ENCODE peak calls at places on chromosomes 4 and X, in five cellular contexts. R is K562, Z is sigmoid colon, N is suprapubic skin, U is transverse colon. G is an unnamed sample.

GRCh38 chr4:163544407-163545038 is 50.0 kb downstream of the TMA16 start:
- DNase-seq in Z (peak; percentile 65), R (peak; percentile 70), U (peak; percentile 62), N (no peak), G (no peak)

GRCh38 chr4:42653606-42654560 is 3.0 kb downstream of the ATP8A1 start:
- DNase-seq in U (no peak), Z (no peak), R (no peak), N (no peak), G (no peak)

GRCh38 chr4:53651142-53651720 is 59.9 kb upstream of the LNX1 start:
- DNase-seq in U (peak; percentile 80), N (no peak), R (no peak), Z (no peak), G (no peak)

GRCh38 chr4:188915175-188915574 is 775.9 kb downstream of the TRIML1 start:
- DNase-seq in U (no peak), N (no peak), Z (no peak), R (no peak), G (no peak)

GRCh38 chrX:93354651-93355050 is 318.7 kb downstream of the NAP1L3 start:
- DNase-seq in R (no peak), U (no peak), Z (no peak), N (no peak), G (no peak)

GRCh38 chrX:132751043-132751690 is 207.3 kb downstream of the HS6ST2 start:
- DNase-seq in U (no peak), N (no peak), Z (no peak), R (no peak), G (no peak)

GRCh38 chr4:125316391-125316780 is 1.6 kb downstream of the FAT4 start:
- DNase-seq in N (no peak), Z (no peak), U (peak; percentile 15), R (no peak), G (no peak)

GRCh38 chrX:106919932-106920452 is at the start of gene CLDN2:
- DNase-seq in U (no peak), N (no peak), R (no peak), Z (no peak), G (no peak)

GRCh38 chr4:76212851-76213414 is 691 bp downstream of the SCARB2 start:
- DNase-seq in U (peak; percentile 52), R (no peak), N (no peak), Z (no peak), G (peak; percentile 92)

GRCh38 chr4:74044676-74045075 is 6.2 kb upstream of the CXCL3 start:
- DNase-seq in N (no peak), U (no peak), Z (no peak), R (no peak), G (no peak)

GRCh38 chr4:6386091-6386490 is 86.3 kb downstream of the PPP2R2C start:
- DNase-seq in U (no peak), N (no peak), R (no peak), Z (no peak), G (no peak)

GRCh38 chr4:186104114-186104894 is at the start of gene FAM149A:
- DNase-seq in N (no peak), Z (peak; percentile 81), R (no peak), U (peak; percentile 87), G (no peak)

GRCh38 chr4:147693202-147693601 is 9.2 kb upstream of the PRMT9 start:
- DNase-seq in U (no peak), R (no peak), N (no peak), Z (no peak), G (no peak)

GRCh38 chrX:45358417-45358816 is 157.7 kb upstream of the DIPK2B start:
- DNase-seq in R (no peak), N (no peak), Z (no peak), U (no peak), G (no peak)

GRCh38 chr4:100177855-100178254 is 12.4 kb downstream of the DDIT4L start:
- DNase-seq in N (no peak), R (no peak), Z (no peak), U (no peak), G (no peak)

GRCh38 chrX:46298821-46299220 is 246.4 kb downstream of the ZNF674 start:
- DNase-seq in U (no peak), Z (no peak), N (no peak), R (no peak), G (no peak)

GRCh38 chrX:72297953-72298730 is 7.6 kb downstream of the CITED1 start:
- DNase-seq in N (no peak), R (no peak), Z (no peak), U (no peak), G (no peak)

GRCh38 chrX:23828894-23829293 is 45.9 kb downstream of the SAT1 start:
- DNase-seq in N (no peak), R (no peak), Z (no peak), U (no peak), G (no peak)

GRCh38 chrX:35773958-35774564 is 24.1 kb upstream of the MAGEB16 start:
- DNase-seq in R (no peak), N (no peak), U (no peak), Z (no peak), G (no peak)

GRCh38 chr4:185127021-185127925 is 15.8 kb upstream of the SLC25A4 start:
- DNase-seq in R (no peak), N (no peak), Z (no peak), U (no peak), G (no peak)

GRCh38 chr4:169612869-169613859 is 781 bp upstream of the NEK1 start:
- DNase-seq in Z (peak; percentile 87), N (no peak), R (peak; percentile 33), U (peak; percentile 87), G (peak; percentile 92)

GRCh38 chr4:155353923-155354540 is 22.7 kb downstream of the MAP9 start:
- DNase-seq in R (peak; percentile 22), U (peak; percentile 64), Z (peak; percentile 72), N (peak; percentile 86), G (no peak)

GRCh38 chrX:119067023-119067739 is 5.6 kb upstream of the CT47C1 start:
- DNase-seq in N (no peak), U (peak; percentile 52), Z (peak; percentile 77), R (peak; percentile 61), G (no peak)

GRCh38 chrX:13597928-13598327 is 28.5 kb downstream of the EGFL6 start:
- DNase-seq in N (no peak), U (no peak), R (no peak), Z (no peak), G (no peak)

DNA sequence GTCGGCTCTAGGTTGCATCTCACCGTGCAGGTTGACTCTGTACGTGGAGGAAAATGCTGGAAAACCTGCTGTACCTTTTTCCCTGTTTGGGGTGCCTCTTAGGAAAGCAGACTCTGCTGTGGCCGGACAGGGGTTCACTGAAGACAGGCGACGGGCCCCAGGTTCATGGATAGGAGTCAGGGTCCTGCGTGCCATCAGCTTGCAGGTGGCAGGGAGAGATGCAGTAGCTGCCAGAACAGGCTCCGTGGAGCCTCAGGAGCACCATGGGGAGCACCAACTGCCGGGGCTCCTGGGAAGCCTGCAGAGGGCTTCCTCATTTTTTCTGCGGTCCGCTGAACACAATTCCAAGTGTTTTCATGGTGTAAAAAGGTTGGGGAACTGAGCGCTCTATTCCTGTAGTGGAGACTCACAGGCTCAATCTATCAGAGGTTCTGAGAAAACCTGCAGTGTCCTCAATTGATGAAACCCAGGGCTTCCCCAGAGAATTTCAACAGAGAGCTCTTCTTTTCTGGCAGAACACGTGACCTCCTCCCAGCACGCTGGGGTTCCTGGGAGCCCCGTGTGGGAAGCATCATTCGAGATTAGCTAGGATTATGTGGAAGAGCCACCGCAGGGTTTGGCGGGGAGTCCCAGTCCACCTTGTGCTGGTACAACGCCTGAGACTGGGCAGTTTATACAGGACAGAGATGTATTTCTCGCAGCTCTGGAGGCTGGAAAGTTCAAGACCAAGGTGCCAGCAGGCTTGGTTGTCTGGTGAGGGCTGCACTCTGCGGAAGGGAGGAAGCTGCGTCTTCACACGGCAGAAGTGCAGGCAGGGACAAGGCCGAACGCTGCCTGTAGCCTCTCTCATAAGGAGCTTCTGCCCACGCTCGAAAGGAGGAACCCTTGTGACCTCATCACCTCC is 1.6 kb downstream of the HTRA3 start:
- DNase-seq in Z (peak; percentile 75), N (no peak), U (no peak), R (no peak), G (no peak)
- H3K4me3 ChIP-seq in Z (peak overlapping the region; percentile 61), N (peak overlapping the region; percentile 57), U (peak overlapping the region; percentile 29), R (no peak overlapping the region), G (peak overlapping the region; percentile 59)

GRCh38 chr4:15681067-15681371 is 608 bp upstream of the FAM200B start:
- DNase-seq in N (no peak), U (no peak), R (no peak), Z (no peak), G (no peak)

GRCh38 chr4:15682340-15682725 is 706 bp downstream of the FAM200B start:
- DNase-seq in U (no peak), R (no peak), Z (no peak), N (no peak), G (no peak)

GRCh38 chr4:15684498-15684897 is 2.9 kb downstream of the FAM200B start:
- DNase-seq in N (no peak), Z (no peak), U (no peak), R (no peak), G (no peak)

GRCh38 chr4:15682790-15683495 is 1.3 kb downstream of the FAM200B start:
- DNase-seq in U (no peak), R (no peak), Z (no peak), N (no peak), G (no peak)

GRCh38 chr4:15681372-15682339 is at the start of gene FAM200B:
- DNase-seq in R (peak; percentile 99), N (peak; percentile 99), U (peak; percentile 100), Z (peak; percentile 99), G (peak; percentile 99)
- TF ChIP-seq POLR2A in R (peak; percentile 93), N (peak; percentile 76), U (peak; percentile 96), Z (peak; percentile 84), G (peak; percentile 77)

GRCh38 chrX:40105016-40105790 is 7.4 kb upstream of the BCOR start:
- DNase-seq in R (peak; percentile 36), N (no peak), U (peak; percentile 57), Z (no peak), G (no peak)
- TF ChIP-seq EP300 in R (peak; percentile 4), N (no peak), U (no peak), Z (no peak), G (no peak)

GRCh38 chr4:123415977-123416376 is 19.4 kb downstream of the SPRY1 start:
- DNase-seq in Z (no peak), U (no peak), R (peak; percentile 15), N (no peak), G (no peak)

GRCh38 chr4:123411514-123411913 is 14.9 kb downstream of the SPRY1 start:
- DNase-seq in Z (no peak), N (no peak), U (no peak), R (no peak), G (no peak)

GRCh38 chr4:123411976-123412589 is 15.5 kb downstream of the SPRY1 start:
- DNase-seq in N (no peak), U (no peak), R (no peak), Z (no peak), G (no peak)

GRCh38 chr4:123416462-123416861 is 19.9 kb downstream of the SPRY1 start:
- DNase-seq in R (no peak), Z (no peak), N (no peak), U (no peak), G (no peak)

GRCh38 chr4:123412700-123413512 is 16.3 kb downstream of the SPRY1 start:
- DNase-seq in R (no peak), U (no peak), Z (no peak), N (no peak), G (no peak)
- H3K4me3 ChIP-seq in R (no peak overlapping the region), U (no peak overlapping the region), Z (no peak overlapping the region), N (no peak overlapping the region), G (no peak overlapping the region)